ENCODE peak calls at places on chromosomes 7 and 10, in six cellular contexts. H is heart right ventricle, C is tibial artery, A is lower lobe of right lung, Z is psoas muscle, S is right lobe of liver. R is an unnamed sample. For H3K4me1, the result is how much of the 10 kb centered on the place peaks cover.

GRCh38 chr10:26790596-26790995 is 70.2 kb downstream of the ABI1 start:
- DNase-seq in H (no peak), S (no peak), Z (no peak), C (no peak), A (no peak), R (no peak)

GRCh38 chr7:36415104-36415503 is 25.4 kb downstream of the ANLN start:
- DNase-seq in A (no peak), S (no peak), Z (no peak), C (no peak), H (no peak), R (no peak)

GRCh38 chr7:116871061-116871700 is 8.8 kb downstream of the CAPZA2 start:
- DNase-seq in Z (no peak), A (no peak), S (no peak), C (no peak), H (no peak), R (no peak)

GRCh38 chr7:47435889-47436312 is 146.0 kb downstream of the TNS3 start:
- DNase-seq in C (peak), S (no peak), A (no peak), Z (peak), H (peak), R (no peak)

GRCh38 chr7:40721344-40721949 is 586.6 kb downstream of the SUGCT start:
- DNase-seq in Z (no peak), C (no peak), S (no peak), H (no peak), A (no peak), R (no peak)

GRCh38 chr7:45863715-45864114 is 9.2 kb downstream of the CCDC201 start:
- DNase-seq in S (no peak), Z (no peak), A (no peak), C (no peak), H (no peak), R (no peak)

GRCh38 chr10:132452651-132453469 is 55.9 kb downstream of the PWWP2B start:
- DNase-seq in A (peak), S (peak), C (peak), H (peak), Z (peak), R (peak)

GRCh38 chr10:67664936-67665335 is 31.1 kb downstream of the CTNNA3 start:
- DNase-seq in H (no peak), Z (no peak), S (no peak), C (no peak), A (no peak), R (no peak)

GRCh38 chr7:103613655-103614642 is 167.9 kb upstream of the SLC26A5 start:
- DNase-seq in A (no peak), C (no peak), S (no peak), Z (no peak), H (no peak), R (no peak)

GRCh38 chr7:32890010-32890552 is 1.5 kb downstream of the KBTBD2 start:
- DNase-seq in A (no peak), H (no peak), Z (no peak), C (no peak), S (no peak), R (no peak)

GRCh38 chr7:44381494-44382220 is 56.3 kb upstream of the CAMK2B start:
- DNase-seq in A (no peak), Z (no peak), C (peak), H (no peak), S (peak), R (peak)

GRCh38 chr7:27066148-27066547 is 29.7 kb downstream of the HOXA1 start:
- DNase-seq in Z (no peak), A (no peak), C (no peak), S (no peak), H (no peak), R (no peak)

GRCh38 chr7:102464577-102465280 is at the start of the genes ALKBH4 and LRWD1:
- DNase-seq in Z (peak), A (peak), C (peak), S (peak), H (peak), R (peak)
- TF ChIP-seq CTCF in Z (peak), A (peak), C (no peak), S (peak), H (peak), R (peak)

DNA sequence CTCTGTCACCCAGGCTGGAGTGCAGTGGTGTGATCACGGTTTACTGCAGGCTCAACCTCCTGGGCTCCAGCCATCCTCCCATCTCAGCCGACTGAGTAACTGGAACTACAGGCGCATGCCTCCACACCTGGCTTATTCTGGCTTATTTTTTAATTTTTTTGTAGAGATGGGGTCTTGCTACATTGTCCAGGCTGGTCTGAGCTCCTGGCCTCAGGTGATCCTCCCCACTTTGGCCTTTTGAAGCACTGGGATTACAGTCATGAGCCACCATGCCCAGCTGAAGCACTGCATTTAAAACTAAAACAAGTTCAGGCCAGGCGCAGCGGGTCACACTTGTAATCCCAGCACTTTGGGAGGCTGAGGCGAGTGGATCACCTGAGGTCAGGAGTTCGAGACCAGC is 8.0 kb downstream of the SH3PXD2A start:
- DNase-seq in H (no peak), S (no peak), A (no peak), C (peak), Z (no peak), R (no peak)
- H3K4me1 ChIP-seq in H (half or more), S (under half), A (half or more), C (under half), Z (half or more), R (under half)

GRCh38 chr10:29529146-29529545 is 105.6 kb downstream of the SVIL start:
- DNase-seq in Z (no peak), H (no peak), C (no peak), S (no peak), A (no peak), R (no peak)

GRCh38 chr10:29532256-29532878 is 102.4 kb downstream of the SVIL start:
- DNase-seq in S (no peak), A (no peak), C (no peak), H (no peak), Z (no peak), R (no peak)

GRCh38 chr10:29533696-29534285 is 101.0 kb downstream of the SVIL start:
- DNase-seq in Z (no peak), C (no peak), H (no peak), S (no peak), A (no peak), R (no peak)

GRCh38 chr10:29533046-29533445 is 101.7 kb downstream of the SVIL start:
- DNase-seq in H (no peak), C (no peak), A (no peak), Z (no peak), S (no peak), R (no peak)

GRCh38 chr10:29530112-29530976 is 104.4 kb downstream of the SVIL start:
- DNase-seq in H (no peak), A (no peak), C (no peak), Z (no peak), S (no peak), R (no peak)
- TF ChIP-seq CTCF in H (no peak), A (no peak), C (no peak), Z (no peak), S (no peak), R (no peak)

GRCh38 chr10:79224992-79225391 is 122.3 kb upstream of the PPIF start:
- DNase-seq in Z (no peak), A (no peak), S (no peak), H (no peak), C (no peak), R (peak)
- H3K4me1 ChIP-seq in Z (under half), A (half or more), S (under half), H (half or more), C (under half), R (under half)

GRCh38 chr10:70380350-70381135 is 1.9 kb downstream of the LRRC20 start:
- DNase-seq in Z (peak), A (no peak), S (no peak), C (no peak), H (no peak), R (no peak)
- TF ChIP-seq CTCF in Z (no peak), A (no peak), S (no peak), C (no peak), H (no peak), R (no peak)

GRCh38 chr10:62180677-62181076 is 88.0 kb downstream of the RTKN2 start:
- DNase-seq in Z (no peak), A (no peak), C (no peak), S (no peak), H (no peak), R (no peak)
- H3K4me1 ChIP-seq in Z (under half), A (under half), C (under half), S (under half), H (under half), R (under half)

GRCh38 chr10:98572594-98572993 is 125.9 kb upstream of the HPS1 start:
- DNase-seq in S (no peak), Z (no peak), C (no peak), A (no peak), H (no peak), R (no peak)

GRCh38 chr10:98577168-98577567 is 130.4 kb upstream of the HPS1 start:
- DNase-seq in A (no peak), S (no peak), Z (no peak), C (no peak), H (no peak), R (no peak)

GRCh38 chr10:98582363-98582762 is 135.6 kb upstream of the HPS1 start:
- DNase-seq in S (no peak), Z (no peak), C (no peak), A (no peak), H (no peak), R (no peak)

GRCh38 chr10:98576096-98576495 is 129.4 kb upstream of the HPS1 start:
- DNase-seq in H (no peak), C (no peak), A (no peak), Z (no peak), S (no peak), R (no peak)

DNA sequence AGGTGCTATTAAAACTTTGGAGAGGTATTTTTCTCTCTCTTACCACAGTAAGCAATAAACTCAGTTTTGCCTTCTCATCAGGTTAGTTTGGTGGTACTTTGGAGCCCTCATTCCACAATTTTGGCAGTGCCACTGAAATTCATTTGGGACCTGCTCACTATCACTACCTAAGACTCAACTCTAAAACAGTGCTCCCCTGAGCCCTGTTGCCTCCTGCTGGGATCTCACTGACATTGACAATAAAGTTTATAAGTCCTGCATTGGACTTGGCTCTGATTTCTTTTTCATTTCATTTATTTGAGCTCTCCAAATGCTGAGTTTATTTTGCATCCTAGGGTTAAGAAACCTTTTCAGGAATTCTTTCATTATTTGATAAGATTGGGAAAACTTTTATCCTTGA is 130.8 kb upstream of the HPS1 start:
- DNase-seq in S (no peak), C (no peak), A (no peak), H (no peak), Z (no peak), R (no peak)
- TF ChIP-seq CTCF in S (no peak), C (no peak), A (no peak), H (no peak), Z (no peak), R (no peak)

R was measured in kidney.